ENCODE peak calls at places on chromosomes 16 and 17, in eight cellular contexts. Y is activated T-helper 1 cell treated with Interleukin-2 at 50 U/mL for 16 hours; H is thoracic aorta; J is kidney epithelial cell; P is GM23248; D is NCI-H1092 treated with DMSO at 0.1 percent for 48 hours; C is tibial nerve; N is stimulated activated naive CD8-positive, alpha-beta T cell treated with anti-CD3 and anti-CD28 coated beads, Interleukin-15, amount 100 ng/mL, for 72 hours. B is an unnamed sample.

GRCh38 chr17:42227849-42228696 is 33.8 kb upstream of the GHDC start:
- DNase-seq in Y (no peak), H (no peak), J (no peak), P (peak), D (no peak), C (no peak), N (no peak), B (no peak)

GRCh38 chr16:53219795-53220194 is 165.0 kb downstream of the CHD9 start:
- DNase-seq in Y (no peak), H (no peak), J (no peak), P (peak), D (no peak), C (no peak), N (no peak), B (no peak)

GRCh38 chr17:50151041-50151936 is 812 bp upstream of the PPP1R9B start:
- DNase-seq in Y (peak), H (peak), J (no peak), P (peak), D (peak), C (peak), N (peak), B (peak)

GRCh38 chr17:3916013-3916696 is at the start of gene P2RX1:
- DNase-seq in Y (no peak), H (no peak), J (no peak), P (no peak), D (no peak), C (no peak), N (peak), B (no peak)

GRCh38 chr17:43900858-43901754 is 6.2 kb downstream of the MPP2 start:
- DNase-seq in Y (no peak), H (no peak), J (no peak), P (peak), D (no peak), C (no peak), N (no peak), B (peak)

GRCh38 chr17:77622627-77623026 is 335.9 kb upstream of the TNRC6C start:
- DNase-seq in Y (no peak), H (no peak), J (no peak), P (no peak), D (peak), C (no peak), N (no peak), B (no peak)

GRCh38 chr17:80751460-80752368 is 207.1 kb downstream of the RPTOR start:
- DNase-seq in Y (no peak), H (no peak), J (no peak), P (peak), D (no peak), C (no peak), N (no peak), B (no peak)

GRCh38 chr16:65657556-65657955 is 535.7 kb upstream of the CDH11 start:
- DNase-seq in Y (no peak), H (no peak), J (no peak), P (no peak), D (no peak), C (no peak), N (no peak), B (no peak)

GRCh38 chr17:81049372-81049911 is 14.5 kb downstream of the BAIAP2 start:
- DNase-seq in Y (no peak), H (no peak), J (no peak), P (no peak), D (no peak), C (no peak), N (no peak), B (no peak)

GRCh38 chr16:31477220-31478216 is 5.4 kb upstream of the SLC5A2 start:
- DNase-seq in Y (no peak), H (no peak), J (no peak), P (no peak), D (no peak), C (no peak), N (peak), B (peak)

GRCh38 chr17:6102615-6103014 is 32.4 kb downstream of the WSCD1 start:
- DNase-seq in Y (no peak), H (no peak), J (no peak), P (no peak), D (no peak), C (no peak), N (no peak), B (no peak)

GRCh38 chr16:17345043-17345442 is 125.7 kb downstream of the XYLT1 start:
- DNase-seq in Y (no peak), H (no peak), J (no peak), P (peak), D (no peak), C (no peak), N (peak), B (no peak)

GRCh38 chr17:63279498-63280230 is 166.4 kb downstream of the CYB561 start:
- DNase-seq in Y (no peak), H (no peak), J (peak), P (peak), D (no peak), C (no peak), N (no peak), B (no peak)

GRCh38 chr16:70738083-70738977 is 52.5 kb upstream of the MTSS2 start:
- DNase-seq in Y (no peak), H (no peak), J (no peak), P (peak), D (peak), C (no peak), N (peak), B (peak)

GRCh38 chr16:73285336-73285735 is 237.4 kb upstream of the ZFHX3 start:
- DNase-seq in Y (no peak), H (no peak), J (no peak), P (no peak), D (no peak), C (no peak), N (no peak), B (no peak)

GRCh38 chr17:44607836-44608690 is 48.2 kb upstream of the MEIOC start:
- DNase-seq in Y (no peak), H (no peak), J (no peak), P (peak), D (peak), C (no peak), N (no peak), B (peak)

GRCh38 chr16:22161999-22162657 is at the start of gene SDR42E2:
- DNase-seq in Y (peak), H (no peak), J (no peak), P (no peak), D (no peak), C (no peak), N (no peak), B (peak)

GRCh38 chr17:44074911-44075285 is 4.4 kb downstream of the G6PC3 start:
- DNase-seq in Y (no peak), H (no peak), J (no peak), P (no peak), D (no peak), C (no peak), N (no peak), B (peak)

GRCh38 chr16:87461466-87461975 is 31.3 kb downstream of the ZCCHC14 start:
- DNase-seq in Y (no peak), H (peak), J (peak), P (peak), D (peak), C (peak), N (no peak), B (peak)

GRCh38 chr16:82776466-82777146 is 149.8 kb downstream of the CDH13 start:
- DNase-seq in Y (no peak), H (no peak), J (no peak), P (no peak), D (no peak), C (no peak), N (no peak), B (no peak)

GRCh38 chr17:1039511-1040215 is 42.7 kb downstream of the TIMM22 start:
- DNase-seq in Y (no peak), H (no peak), J (no peak), P (no peak), D (no peak), C (peak), N (no peak), B (peak)

GRCh38 chr17:78826836-78827509 is 13.6 kb downstream of the USP36 start:
- DNase-seq in Y (no peak), H (no peak), J (no peak), P (no peak), D (no peak), C (no peak), N (no peak), B (no peak)